ENCODE peak calls at places on chromosomes 3 and 15, in five cellular contexts. T is stimulated activated CD4-positive, alpha-beta T cell treated with anti-CD3 and anti-CD28 coated beads, Interleukin-2, amount 100 ng/mL, for 24 hours; R is islet precursor cell; A is mucosa of descending colon; Z is fibroblast of mammary gland. V is an unnamed sample.
A peak's percentile ranks its signal among the peaks of the same experiment; 100 is the strongest.

GRCh38 chr3:4506559-4507009 is 13.4 kb downstream of the ITPR1 start:
- DNase-seq in T (no peak), R (no peak), A (no peak), Z (no peak), V (no peak)

GRCh38 chr3:37024092-37024491 is 30.8 kb downstream of the MLH1 start:
- DNase-seq in T (no peak), R (no peak), A (no peak), Z (peak; percentile 40), V (no peak)

GRCh38 chr3:106824856-106825255 is 552.4 kb upstream of the CCDC54 start:
- DNase-seq in T (no peak), R (peak; percentile 57), A (no peak), Z (peak; percentile 60), V (no peak)

GRCh38 chr15:75031773-75032302 is 8.4 kb downstream of the PPCDC start:
- DNase-seq in T (no peak), R (no peak), A (no peak), Z (no peak), V (no peak)

GRCh38 chr3:172539273-172539672 is 16.0 kb upstream of the TNFSF10 start:
- DNase-seq in T (no peak), R (no peak), A (no peak), Z (no peak), V (no peak)

GRCh38 chr3:46923559-46924350 is 46.2 kb downstream of the PTH1R start:
- DNase-seq in T (peak; percentile 43), R (peak; percentile 76), A (no peak), Z (peak; percentile 30), V (no peak)

GRCh38 chr3:44439499-44440295 is 37.8 kb downstream of the ZNF445 start:
- DNase-seq in T (peak; percentile 70), R (no peak), A (peak; percentile 71), Z (peak; percentile 87), V (no peak)

GRCh38 chr15:90838066-90838465 is 30.3 kb upstream of the FURIN start:
- DNase-seq in T (peak; percentile 89), R (no peak), A (peak; percentile 30), Z (no peak), V (peak; percentile 64)

GRCh38 chr3:57446318-57446841 is 97.8 kb downstream of the DNAH12 start:
- DNase-seq in T (no peak), R (no peak), A (no peak), Z (peak; percentile 56), V (no peak)

GRCh38 chr3:196012481-196012880 is 69.4 kb downstream of the TFRC start:
- DNase-seq in T (no peak), R (no peak), A (no peak), Z (peak; percentile 2), V (no peak)

GRCh38 chr15:82300883-82301282 is 38.3 kb downstream of the SAXO2 start:
- DNase-seq in T (no peak), R (no peak), A (no peak), Z (no peak), V (no peak)

GRCh38 chr3:139418144-139418543 is 28.7 kb upstream of the COPB2 start:
- DNase-seq in T (no peak), R (no peak), A (no peak), Z (no peak), V (no peak)

GRCh38 chr3:155138677-155139076 is 58.6 kb downstream of the MME start:
- DNase-seq in T (no peak), R (no peak), A (no peak), Z (no peak), V (no peak)

GRCh38 chr3:127158614-127159221 is 34.2 kb upstream of the PRR23E start:
- DNase-seq in T (no peak), R (peak; percentile 89), A (peak; percentile 32), Z (no peak), V (no peak)

GRCh38 chr15:30885814-30886213 is 17.9 kb upstream of the FAN1 start:
- DNase-seq in T (no peak), R (peak; percentile 82), A (peak; percentile 9), Z (peak; percentile 14), V (no peak)

GRCh38 chr15:36959746-36960145 is 140.6 kb downstream of the MEIS2 start:
- DNase-seq in T (no peak), R (no peak), A (no peak), Z (no peak), V (no peak)

GRCh38 chr3:49132437-49133225 is at the start of gene LAMB2:
- DNase-seq in T (no peak), R (peak; percentile 96), A (peak; percentile 81), Z (peak; percentile 68), V (no peak)

GRCh38 chr3:10389341-10389740 is 68.4 kb upstream of the SEC13 start:
- DNase-seq in T (no peak), R (no peak), A (no peak), Z (no peak), V (no peak)